ENCODE peak calls at places on chromosomes 7 and 10, in four cellular contexts. R is mesendoderm, K is DMS153, G is left ventricle myocardium inferior. N is an unnamed sample.

GRCh38 chr10:14240253-14241189 is 90.2 kb downstream of the FRMD4A start:
- DNase-seq in R (peak), K (no peak), G (no peak), N (no peak)

GRCh38 chr7:14850039-14850438 is 52.5 kb downstream of the DGKB start:
- DNase-seq in R (no peak), K (no peak), G (no peak), N (no peak)

GRCh38 chr7:87354749-87355148 is 9.3 kb downstream of the CROT start:
- DNase-seq in R (peak), K (no peak), G (no peak), N (no peak)

GRCh38 chr7:44100458-44101303 is 3.5 kb upstream of the AEBP1 start:
- DNase-seq in R (no peak), K (no peak), G (no peak), N (no peak)

GRCh38 chr7:18221377-18222290 is 194.0 kb upstream of the PRPS1L1 start:
- DNase-seq in R (no peak), K (no peak), G (no peak), N (no peak)

GRCh38 chr10:83078160-83078559 is 1061.1 kb upstream of the GHITM start:
- DNase-seq in R (peak), K (no peak), G (no peak), N (no peak)

GRCh38 chr10:78889536-78890063 is 179.2 kb upstream of the ZMIZ1 start:
- DNase-seq in R (no peak), K (no peak), G (no peak), N (no peak)

GRCh38 chr7:47661051-47661714 is 79.3 kb upstream of the TNS3 start:
- DNase-seq in R (no peak), K (no peak), G (no peak), N (no peak)

GRCh38 chr7:4724648-4725013 is 42.5 kb downstream of the FOXK1 start:
- DNase-seq in R (peak), K (peak), G (no peak), N (no peak)

GRCh38 chr10:117899181-117899683 is 147.5 kb downstream of the RAB11FIP2 start:
- DNase-seq in R (no peak), K (no peak), G (no peak), N (no peak)

GRCh38 chr10:31322647-31323046 is 3.6 kb downstream of the ZEB1 start:
- DNase-seq in R (no peak), K (peak), G (no peak), N (no peak)

GRCh38 chr10:26860026-26860541 is 674 bp downstream of the ABI1 start:
- DNase-seq in R (peak), K (no peak), G (peak), N (peak)

GRCh38 chr10:124875596-124875995 is 66.3 kb upstream of the ZRANB1 start:
- DNase-seq in R (peak), K (no peak), G (no peak), N (no peak)

GRCh38 chr7:4242706-4243105 is 439.4 kb upstream of the FOXK1 start:
- DNase-seq in R (no peak), K (no peak), G (no peak), N (no peak)

GRCh38 chr7:102303669-102304422 is 17.2 kb downstream of the SH2B2 start:
- DNase-seq in R (no peak), K (no peak), G (no peak), N (no peak)

GRCh38 chr7:11343818-11344413 is 370.2 kb downstream of the PHF14 start:
- DNase-seq in R (peak), K (peak), G (no peak), N (no peak)

GRCh38 chr10:1736972-1737221 is 428 bp downstream of the ADARB2 start:
- DNase-seq in R (no peak), K (no peak), G (no peak), N (no peak)

GRCh38 chr7:94289071-94289470 is 105.6 kb upstream of the COL1A2 start:
- DNase-seq in R (peak), K (peak), G (peak), N (no peak)

GRCh38 chr10:396535-397220 is 261.4 kb downstream of the ZMYND11 start:
- DNase-seq in R (no peak), K (no peak), G (no peak), N (no peak)

N was measured in NK-92 treated with Interleukin-12 subunit alpha and Interleukin-12 subunit beta, amount 100 ng/mL, for 24 hours.